ENCODE peak calls at places on chromosomes 3 and 15, in nine cellular contexts. N is esophagus muscularis mucosa, F is tibial nerve, G is H1, M is sigmoid colon, D is stomach, Y is transverse colon, R is A549, L is ovary. K is an unnamed sample.
A peak's percentile ranks its signal among the peaks of the same experiment; 100 is the strongest.

GRCh38 chr3:160009525-160009924 is 20.9 kb downstream of the IL12A start:
- DNase-seq in N (no peak), F (no peak), G (no peak), M (no peak), D (no peak), Y (no peak), R (no peak), L (no peak), K (no peak)

GRCh38 chr3:189710620-189711388 is 79.6 kb downstream of the TP63 start:
- DNase-seq in N (no peak), F (no peak), G (peak; percentile 25), M (peak; percentile 72), D (no peak), Y (peak; percentile 17), R (peak; percentile 23), L (no peak), K (no peak)

GRCh38 chr3:132317229-132317948 is at the start of gene ACP3:
- DNase-seq in N (no peak), F (no peak), G (no peak), M (no peak), D (peak; percentile 62), Y (peak; percentile 15), R (no peak), L (peak; percentile 74), K (no peak)

GRCh38 chr3:135034291-135034768 is 239.3 kb downstream of the EPHB1 start:
- DNase-seq in N (peak; percentile 88), F (no peak), G (no peak), M (no peak), D (no peak), Y (no peak), R (no peak), L (no peak), K (no peak)

GRCh38 chr15:88454231-88454630 is 13.0 kb downstream of the MRPL46 start:
- DNase-seq in N (peak; percentile 17), F (no peak), G (no peak), M (no peak), D (no peak), Y (no peak), R (no peak), L (no peak), K (no peak)

GRCh38 chr3:188624828-188625227 is 470.9 kb downstream of the LPP start:
- DNase-seq in N (no peak), F (no peak), G (no peak), M (no peak), D (no peak), Y (no peak), R (no peak), L (no peak), K (no peak)

GRCh38 chr15:29822685-29823459 is 604 bp upstream of the TJP1 start:
- DNase-seq in N (peak; percentile 93), F (peak; percentile 35), G (no peak), M (peak; percentile 87), D (peak; percentile 72), Y (peak; percentile 72), R (peak; percentile 65), L (peak; percentile 66), K (peak; percentile 86)

GRCh38 chr3:97975466-97975865 is 3.2 kb upstream of the RIOX2 start:
- DNase-seq in N (no peak), F (no peak), G (no peak), M (no peak), D (no peak), Y (no peak), R (no peak), L (no peak), K (no peak)

GRCh38 chr3:51717947-51718346 is 11.1 kb downstream of the GRM2 start:
- DNase-seq in N (peak; percentile 83), F (no peak), G (no peak), M (no peak), D (no peak), Y (no peak), R (no peak), L (no peak), K (no peak)

DNA sequence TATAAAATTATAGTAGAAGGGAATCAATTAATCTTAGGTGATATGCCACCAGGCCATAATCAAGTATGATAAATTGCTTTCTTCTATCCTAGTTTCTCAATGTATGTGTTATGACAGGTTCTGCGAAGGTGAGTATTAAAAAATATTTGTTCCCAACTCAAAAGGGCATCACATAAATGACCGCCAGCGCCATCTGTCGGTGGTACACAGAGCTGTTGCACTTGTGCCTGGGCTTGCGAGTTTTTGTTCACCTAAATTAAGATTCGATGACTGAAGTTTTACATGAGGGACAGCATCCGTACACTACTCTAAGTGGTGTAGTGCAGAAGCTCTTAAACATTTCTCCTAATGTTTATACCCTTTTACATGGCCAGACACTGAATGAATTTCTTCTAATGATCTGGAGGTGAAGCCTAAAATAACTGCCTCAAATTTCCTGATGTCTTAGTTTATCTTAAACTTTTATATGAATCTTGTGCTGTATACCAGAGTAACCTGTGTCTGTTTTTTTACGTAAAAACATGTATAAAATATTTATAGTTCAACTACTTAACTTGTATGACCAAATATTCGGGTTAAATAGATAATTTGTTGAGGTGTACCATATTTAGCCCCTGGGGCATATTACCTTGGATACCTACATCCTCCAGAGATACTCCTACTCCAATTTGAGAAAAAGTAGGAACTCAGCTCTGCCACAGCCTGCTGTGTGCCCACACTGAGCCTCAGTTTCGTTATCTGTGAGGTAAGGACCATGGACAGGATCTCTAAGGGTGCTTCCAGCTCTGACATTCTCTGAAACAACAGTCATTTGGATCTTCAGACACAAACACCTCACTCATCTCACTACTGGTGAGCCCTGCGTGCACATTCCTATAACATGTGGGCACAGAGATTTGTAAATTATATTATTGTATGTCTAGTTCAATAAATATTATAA is 365.6 kb downstream of the MAGI1 start:
- DNase-seq in N (no peak), F (peak; percentile 32), G (peak; percentile 29), M (peak; percentile 71), D (peak; percentile 65), Y (peak; percentile 40), R (peak; percentile 9), L (peak; percentile 44), K (peak; percentile 58)
- TF ChIP-seq EP300 in N (no peak), F (no peak), G (no peak), M (no peak), D (no peak), Y (no peak), R (no peak), L (no peak), K (no peak)

GRCh38 chr3:48151058-48151806 is 37.0 kb downstream of the CDC25A start:
- DNase-seq in N (no peak), F (peak; percentile 66), G (peak; percentile 77), M (peak; percentile 90), D (peak; percentile 81), Y (peak; percentile 80), R (peak; percentile 62), L (peak; percentile 77), K (peak; percentile 80)
- TF ChIP-seq CTCF in N (peak; percentile 86), F (peak; percentile 89), G (peak; percentile 96), M (peak; percentile 74), D (peak; percentile 77), Y (peak; percentile 74), R (peak; percentile 70), L (peak; percentile 55), K (peak; percentile 75)

GRCh38 chr15:60573936-60574335 is 95.0 kb upstream of the ICE2 start:
- DNase-seq in N (no peak), F (no peak), G (no peak), M (no peak), D (no peak), Y (peak; percentile 54), R (no peak), L (no peak), K (no peak)
- H3K4me1 ChIP-seq in N (peaks cover 20% of the 10 kb centered on the region), F (no peaks in the 10 kb centered on the region), G (peaks cover 14% of the 10 kb centered on the region), M (peaks cover 13% of the 10 kb centered on the region), D (no peaks in the 10 kb centered on the region), Y (peaks cover 16% of the 10 kb centered on the region), R (peaks cover 19% of the 10 kb centered on the region), L (no peaks in the 10 kb centered on the region), K (peaks cover 27% of the 10 kb centered on the region)

DNA sequence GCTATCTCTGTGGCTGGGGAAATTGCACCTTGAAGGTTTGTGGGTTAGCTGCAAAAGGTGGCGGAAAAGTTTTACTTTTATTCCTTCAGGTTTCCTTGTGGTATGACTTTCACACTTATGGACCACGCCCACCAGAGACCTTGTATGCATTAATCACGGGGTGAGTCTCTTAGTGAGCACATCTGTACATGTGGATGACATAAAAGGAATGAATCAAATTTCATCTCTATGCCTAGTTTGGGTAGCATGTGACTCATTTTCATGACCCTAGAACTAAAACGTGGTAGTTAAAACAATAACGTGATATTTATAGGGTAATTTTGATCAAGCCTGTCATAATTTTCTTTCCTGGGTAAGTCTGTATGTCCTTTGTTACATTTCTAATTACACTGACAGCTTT is 141.7 kb downstream of the PDCD6IP start:
- DNase-seq in N (no peak), F (no peak), G (no peak), M (no peak), D (no peak), Y (no peak), R (no peak), L (no peak), K (no peak)
- TF ChIP-seq EP300 in N (no peak), F (no peak), G (no peak), M (no peak), D (no peak), Y (no peak), R (no peak), L (no peak), K (no peak)

DNA sequence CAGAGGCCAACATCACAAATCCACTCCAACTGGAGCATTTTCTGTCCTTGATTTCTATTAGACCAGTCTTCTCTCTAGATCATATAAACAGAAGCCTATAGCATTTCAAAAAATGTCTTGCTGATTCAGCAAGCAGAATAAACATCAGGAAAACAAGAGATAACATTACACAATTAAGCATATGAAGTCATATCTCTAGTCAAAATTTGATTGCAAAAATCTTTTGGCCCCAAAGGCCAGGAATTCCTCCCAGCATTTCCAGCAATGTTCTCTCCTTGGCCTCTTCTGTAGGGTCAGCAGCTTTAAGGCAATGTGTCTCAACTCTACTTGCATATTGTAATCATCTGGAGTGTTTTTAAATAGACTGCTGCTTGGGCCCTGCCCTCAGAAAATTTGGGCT is 1072.4 kb downstream of the ROBO2 start:
- DNase-seq in N (no peak), F (no peak), G (no peak), M (no peak), D (no peak), Y (no peak), R (no peak), L (no peak), K (no peak)
- TF ChIP-seq CTCF in N (no peak), F (no peak), G (no peak), M (no peak), D (no peak), Y (no peak), R (no peak), L (no peak), K (no peak)

K was measured in upper lobe of left lung.